ENCODE peak calls at places on chromosomes 11 and 22, in eight cellular contexts. Y, H, O, E, K, P, J and A are unnamed samples.
A peak's percentile ranks its signal among the peaks of the same experiment; 100 is the strongest.

GRCh38 chr11:17572791-17573460 is 25.9 kb downstream of the OTOG start:
- DNase-seq in P (no peak), O (no peak), K (no peak), J (no peak), E (no peak), H (no peak), Y (no peak), A (no peak)

GRCh38 chr11:11583801-11584445 is 37.9 kb downstream of the GALNT18 start:
- DNase-seq in K (no peak), O (no peak), J (no peak), Y (no peak), P (no peak), E (no peak), H (no peak), A (no peak)

GRCh38 chr22:47373648-47374272 is 611.3 kb downstream of the TBC1D22A start:
- DNase-seq in H (no peak), O (no peak), E (no peak), J (no peak), K (no peak), Y (no peak), P (no peak), A (no peak)

GRCh38 chr11:14029971-14030531 is 67.5 kb downstream of the SPON1 start:
- DNase-seq in E (peak; percentile 90), H (no peak), Y (peak; percentile 31), O (peak; percentile 82), K (peak; percentile 77), J (peak; percentile 65), P (peak; percentile 86), A (no peak)

GRCh38 chr11:776459-777287 is 614 bp downstream of the GATD1 start:
- DNase-seq in Y (no peak), P (peak; percentile 62), K (no peak), O (peak; percentile 70), E (peak; percentile 74), H (no peak), J (no peak), A (peak; percentile 51)

GRCh38 chr11:123700774-123701173 is 40.7 kb downstream of the ZNF202 start:
- DNase-seq in E (no peak), H (no peak), Y (no peak), P (no peak), O (no peak), K (no peak), J (no peak), A (no peak)

GRCh38 chr11:78654071-78654470 is 79.4 kb upstream of the NARS2 start:
- DNase-seq in K (no peak), O (no peak), E (no peak), Y (no peak), J (no peak), H (no peak), P (no peak), A (no peak)

GRCh38 chr11:103652013-103652412 is 384.4 kb upstream of the DDI1 start:
- DNase-seq in J (no peak), E (no peak), Y (peak; percentile 45), P (no peak), K (no peak), O (no peak), H (no peak), A (peak; percentile 6)

GRCh38 chr11:103358251-103358650 is 249.0 kb downstream of the DYNC2H1 start:
- DNase-seq in P (no peak), K (no peak), Y (peak; percentile 45), E (no peak), J (no peak), H (no peak), O (no peak), A (no peak)

GRCh38 chr11:15111215-15111614 is 3.5 kb upstream of the INSC start:
- DNase-seq in J (no peak), O (no peak), Y (no peak), E (no peak), P (no peak), K (no peak), H (no peak), A (no peak)

GRCh38 chr22:38456841-38457699 is 2.1 kb upstream of the KCNJ4 start:
- DNase-seq in Y (no peak), P (no peak), H (no peak), K (peak; percentile 78), E (no peak), O (no peak), J (no peak), A (no peak)

GRCh38 chr22:23305922-23306374 is 125.6 kb downstream of the BCR start:
- DNase-seq in K (peak; percentile 91), P (peak; percentile 79), Y (peak; percentile 96), H (peak; percentile 65), O (peak; percentile 90), J (peak; percentile 63), E (peak; percentile 70), A (no peak)

GRCh38 chr11:69157156-69157821 is 1.6 kb downstream of the SMIM38 start:
- DNase-seq in E (peak; percentile 70), Y (peak; percentile 43), K (peak; percentile 83), O (peak; percentile 76), P (no peak), H (peak; percentile 18), J (peak; percentile 76), A (peak; percentile 93)

GRCh38 chr11:113201055-113201818 is 113.1 kb upstream of the TTC12 start:
- DNase-seq in K (no peak), J (no peak), Y (no peak), E (no peak), H (no peak), P (no peak), O (no peak), A (no peak)

GRCh38 chr22:29139965-29140782 is 65.5 kb upstream of the EMID1 start:
- DNase-seq in P (no peak), Y (peak; percentile 39), H (peak; percentile 40), E (no peak), O (no peak), K (no peak), J (no peak), A (no peak)

GRCh38 chr11:122883682-122883981 is 1.1 kb downstream of the JHY start:
- DNase-seq in K (no peak), J (no peak), E (no peak), Y (no peak), P (no peak), H (no peak), O (no peak), A (no peak)

GRCh38 chr11:62082292-62082657 is 41.5 kb upstream of the INCENP start:
- DNase-seq in O (no peak), E (no peak), H (no peak), J (no peak), Y (no peak), K (no peak), P (no peak), A (no peak)
- H3K4me3 ChIP-seq in O (no peak overlapping the region), E (no peak overlapping the region), H (no peak overlapping the region), J (no peak overlapping the region), Y (no peak overlapping the region), K (no peak overlapping the region), P (no peak overlapping the region), A (no peak overlapping the region)

GRCh38 chr22:44705022-44705297 is 3.0 kb downstream of the PRR5 start:
- DNase-seq in J (no peak), P (no peak), K (no peak), Y (no peak), O (no peak), H (no peak), E (no peak), A (no peak)
- H3K4me3 ChIP-seq in J (no peak overlapping the region), P (no peak overlapping the region), K (no peak overlapping the region), Y (no peak overlapping the region), O (no peak overlapping the region), H (no peak overlapping the region), E (no peak overlapping the region), A (no peak overlapping the region)

GRCh38 chr11:35662649-35663407 is at the start of gene TRIM44:
- DNase-seq in K (peak; percentile 91), E (peak; percentile 95), P (peak; percentile 84), Y (peak; percentile 81), H (peak; percentile 23), O (peak; percentile 91), J (peak; percentile 88), A (peak; percentile 83)

GRCh38 chr11:35663408-35663702 is 780 bp downstream of the TRIM44 start:
- DNase-seq in P (no peak), O (no peak), Y (no peak), E (no peak), J (no peak), H (no peak), K (no peak), A (no peak)

GRCh38 chr11:35661539-35661938 is 1.0 kb upstream of the TRIM44 start:
- DNase-seq in K (no peak), H (no peak), J (no peak), O (no peak), P (no peak), Y (no peak), E (no peak), A (no peak)

GRCh38 chr11:35664977-35665441 is 2.4 kb downstream of the TRIM44 start:
- DNase-seq in Y (peak; percentile 48), H (no peak), J (no peak), O (no peak), P (no peak), K (no peak), E (no peak), A (no peak)

DNA sequence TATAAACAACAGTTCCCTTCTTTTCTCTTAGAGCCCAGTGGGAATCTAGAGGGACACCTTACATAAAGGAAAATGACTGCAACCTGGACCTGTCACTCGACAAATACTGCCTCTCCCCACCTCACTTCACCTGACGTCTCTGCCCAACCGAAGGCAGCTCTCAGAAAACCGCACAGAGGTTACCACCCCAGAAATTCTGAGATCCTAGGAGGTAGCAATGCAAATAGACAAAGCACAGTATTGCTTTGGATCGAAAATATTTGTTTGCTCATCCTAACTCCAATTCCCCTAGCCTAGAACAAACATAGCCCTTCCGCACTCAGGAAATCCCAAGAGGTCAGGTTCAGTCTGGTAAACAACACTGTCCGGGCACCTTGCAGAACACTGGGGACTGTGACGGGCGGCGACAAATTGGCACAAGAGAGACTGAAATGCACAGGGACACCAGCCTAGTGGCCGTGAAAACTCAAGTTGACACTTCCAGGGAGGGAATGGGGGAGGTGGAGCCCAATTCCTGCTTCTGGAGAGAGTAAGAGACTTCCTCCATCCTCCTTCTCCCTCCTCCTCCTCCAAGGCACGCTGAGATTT is 420 bp upstream of the TRIM44 start:
- DNase-seq in P (no peak), Y (no peak), O (no peak), J (no peak), K (no peak), E (no peak), H (peak; percentile 55), A (no peak)
- H3K4me3 ChIP-seq in P (peak overlapping the region; percentile 71), Y (peak overlapping the region; percentile 57), O (peak overlapping the region; percentile 77), J (peak overlapping the region; percentile 75), K (peak overlapping the region; percentile 92), E (peak overlapping the region; percentile 73), H (peak overlapping the region; percentile 78), A (peak overlapping the region; percentile 71)

DNA sequence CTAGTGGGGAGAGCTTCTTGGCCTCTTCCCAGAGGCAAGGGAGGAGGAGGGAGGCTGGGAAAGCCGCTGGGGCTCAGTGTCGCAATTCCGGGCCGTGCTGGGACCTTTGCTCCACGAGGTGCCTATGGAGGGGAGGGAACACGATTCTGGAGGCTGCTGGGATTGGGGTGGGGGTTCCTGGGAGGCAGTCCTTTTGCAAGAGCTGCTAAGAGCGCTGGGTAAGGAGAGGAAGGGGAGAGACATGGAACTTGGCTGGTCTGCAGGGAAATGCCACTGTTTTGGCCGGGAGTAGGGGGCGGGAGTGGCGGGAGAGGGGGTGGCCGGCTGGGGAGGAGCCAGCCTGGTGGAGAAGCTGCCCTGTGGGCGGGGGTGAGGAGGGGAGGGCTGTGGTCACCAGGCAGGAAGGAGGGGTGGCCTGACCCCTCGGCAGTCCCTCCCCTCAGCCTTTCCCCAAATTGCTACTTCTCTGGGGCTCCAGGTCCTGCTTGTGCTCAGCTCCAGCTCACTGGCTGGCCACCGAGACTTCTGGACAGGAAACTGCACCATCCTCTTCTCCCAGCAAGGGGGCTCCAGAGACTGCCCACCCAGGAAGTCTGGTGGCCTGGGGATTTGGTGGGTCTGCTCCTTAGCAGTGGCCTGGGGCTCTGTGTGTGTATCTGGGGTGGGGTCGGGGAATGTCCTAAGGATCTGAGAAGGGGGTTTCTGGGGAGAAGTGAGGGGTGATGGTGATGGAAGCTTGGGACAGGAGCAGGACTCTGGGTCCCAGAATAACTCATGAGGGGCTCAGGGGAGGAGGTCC is at the start of gene NR1H3:
- DNase-seq in O (peak; percentile 95), H (peak; percentile 78), E (peak; percentile 92), K (peak; percentile 89), P (peak; percentile 72), J (peak; percentile 80), Y (peak; percentile 61), A (peak; percentile 81)
- H3K4me3 ChIP-seq in O (peak within 1 kb of the TSS; percentile 43), H (peak within 1 kb of the TSS; percentile 53), E (peak within 1 kb of the TSS; percentile 50), K (peak within 1 kb of the TSS; percentile 55), P (peak within 1 kb of the TSS; percentile 38), J (peak within 1 kb of the TSS; percentile 48), Y (peak within 1 kb of the TSS; percentile 43), A (peak within 1 kb of the TSS; percentile 48)